ENCODE peak calls at places on chromosomes 6 and 20, in ten cellular contexts. V is GM13977, W is fibroblast of pulmonary artery, H is fibroblast of villous mesenchyme, I is pancreas, J is GM10248, Y is RWPE2, D is IMR-90, O is bronchial epithelial cell, G is heart right ventricle. N is an unnamed sample.

GRCh38 chr20:39036011-39036410 is 73.9 kb downstream of the DHX35 start:
- DNase-seq in V (no peak), W (peak), H (no peak), I (no peak), J (no peak), Y (no peak), D (peak), O (no peak), G (no peak), N (no peak)

GRCh38 chr6:108518714-108519576 is 41.8 kb upstream of the FOXO3 start:
- DNase-seq in V (no peak), W (peak), H (peak), I (no peak), J (no peak), Y (no peak), D (peak), O (peak), G (no peak), N (peak)

GRCh38 chr6:34347303-34347702 is 45.2 kb downstream of the NUDT3 start:
- DNase-seq in V (no peak), W (no peak), H (no peak), I (no peak), J (no peak), Y (no peak), D (no peak), O (no peak), G (no peak), N (no peak)

GRCh38 chr20:48722002-48722731 is 105.6 kb downstream of the PREX1 start:
- DNase-seq in V (no peak), W (peak), H (peak), I (no peak), J (no peak), Y (no peak), D (peak), O (no peak), G (no peak), N (peak)

GRCh38 chr6:117270121-117270959 is 5.0 kb downstream of the VGLL2 start:
- DNase-seq in V (no peak), W (no peak), H (no peak), I (peak), J (no peak), Y (no peak), D (no peak), O (peak), G (peak), N (no peak)

GRCh38 chr6:164408868-164409267 is 900.5 kb downstream of the C6orf118 start:
- DNase-seq in V (no peak), W (no peak), H (no peak), I (no peak), J (no peak), Y (no peak), D (no peak), O (peak), G (no peak), N (no peak)

GRCh38 chr6:43724914-43725642 is 37.5 kb upstream of the MRPS18A start:
- DNase-seq in V (peak), W (peak), H (peak), I (peak), J (peak), Y (peak), D (peak), O (peak), G (peak), N (peak)

GRCh38 chr6:42030585-42031506 is 19.5 kb upstream of the TAF8 start:
- DNase-seq in V (no peak), W (peak), H (peak), I (no peak), J (no peak), Y (no peak), D (no peak), O (no peak), G (peak), N (no peak)

GRCh38 chr6:80319286-80319685 is 212.8 kb downstream of the BCKDHB start:
- DNase-seq in V (no peak), W (peak), H (no peak), I (no peak), J (no peak), Y (no peak), D (no peak), O (peak), G (no peak), N (peak)

GRCh38 chr6:65448806-65449397 is 258.1 kb downstream of the EYS start:
- DNase-seq in V (no peak), W (no peak), H (no peak), I (no peak), J (no peak), Y (no peak), D (no peak), O (no peak), G (no peak), N (no peak)

GRCh38 chr6:48184644-48185043 is 73.6 kb upstream of the PTCHD4 start:
- DNase-seq in V (no peak), W (no peak), H (no peak), I (no peak), J (no peak), Y (no peak), D (no peak), O (no peak), G (no peak), N (no peak)

GRCh38 chr6:7238900-7239589 is 74.0 kb downstream of the SSR1 start:
- DNase-seq in V (peak), W (peak), H (peak), I (peak), J (peak), Y (peak), D (peak), O (peak), G (peak), N (peak)

GRCh38 chr6:56624728-56625069 is 18.0 kb downstream of the DST start:
- DNase-seq in V (no peak), W (no peak), H (no peak), I (no peak), J (no peak), Y (no peak), D (no peak), O (no peak), G (no peak), N (no peak)

GRCh38 chr6:17394192-17394611 is 807 bp downstream of the CAP2 start:
- DNase-seq in V (no peak), W (peak), H (peak), I (peak), J (no peak), Y (peak), D (peak), O (peak), G (peak), N (peak)

GRCh38 chr20:5996765-5997164 is 46.3 kb downstream of the MCM8 start:
- DNase-seq in V (peak), W (no peak), H (peak), I (no peak), J (peak), Y (no peak), D (no peak), O (no peak), G (no peak), N (no peak)

GRCh38 chr6:42403415-42403814 is 48.3 kb downstream of the TRERF1 start:
- DNase-seq in V (no peak), W (peak), H (no peak), I (no peak), J (no peak), Y (peak), D (peak), O (peak), G (no peak), N (peak)

GRCh38 chr20:4883546-4883945 is 117.8 kb downstream of the SLC23A2 start:
- DNase-seq in V (no peak), W (no peak), H (no peak), I (no peak), J (no peak), Y (peak), D (no peak), O (no peak), G (no peak), N (no peak)

GRCh38 chr20:61123286-61123685 is 128.8 kb upstream of the CDH4 start:
- DNase-seq in V (no peak), W (no peak), H (no peak), I (no peak), J (no peak), Y (no peak), D (no peak), O (no peak), G (no peak), N (no peak)

GRCh38 chr20:32484221-32485125 is 100.7 kb downstream of the NOL4L start:
- DNase-seq in V (peak), W (peak), H (no peak), I (peak), J (no peak), Y (peak), D (no peak), O (no peak), G (no peak), N (peak)

GRCh38 chr6:91562955-91563354 is 976.1 kb upstream of the MAP3K7 start:
- DNase-seq in V (no peak), W (no peak), H (no peak), I (no peak), J (no peak), Y (no peak), D (peak), O (no peak), G (no peak), N (no peak)

GRCh38 chr20:4919047-4919704 is 82.1 kb downstream of the SLC23A2 start:
- DNase-seq in V (no peak), W (no peak), H (no peak), I (no peak), J (no peak), Y (no peak), D (no peak), O (no peak), G (no peak), N (no peak)

GRCh38 chr20:59813948-59814834 is 119.2 kb downstream of the SYCP2 start:
- DNase-seq in V (no peak), W (no peak), H (no peak), I (peak), J (no peak), Y (peak), D (no peak), O (no peak), G (no peak), N (no peak)

GRCh38 chr6:33091957-33092356 is 16.2 kb downstream of the HLA-DPB1 start:
- DNase-seq in V (peak), W (no peak), H (peak), I (peak), J (peak), Y (no peak), D (no peak), O (no peak), G (peak), N (peak)

GRCh38 chr6:16514249-16514648 is 247.0 kb downstream of the ATXN1 start:
- DNase-seq in V (peak), W (peak), H (peak), I (no peak), J (peak), Y (no peak), D (peak), O (peak), G (no peak), N (peak)

GRCh38 chr20:8602389-8603116 is 466.3 kb upstream of the PLCB4 start:
- DNase-seq in V (peak), W (peak), H (peak), I (no peak), J (peak), Y (no peak), D (peak), O (no peak), G (no peak), N (no peak)

GRCh38 chr6:25953733-25954132 is 8.9 kb upstream of the TRIM38 start:
- DNase-seq in V (no peak), W (no peak), H (no peak), I (no peak), J (no peak), Y (no peak), D (no peak), O (no peak), G (no peak), N (no peak)

GRCh38 chr6:3139090-3139903 is 18.0 kb downstream of the TUBB2A start:
- DNase-seq in V (no peak), W (peak), H (peak), I (peak), J (peak), Y (no peak), D (peak), O (peak), G (peak), N (peak)

GRCh38 chr6:34723203-34723602 is 26.6 kb upstream of the ILRUN start:
- DNase-seq in V (no peak), W (peak), H (peak), I (no peak), J (no peak), Y (no peak), D (peak), O (peak), G (no peak), N (peak)

GRCh38 chr6:106512048-106512957 is 117.0 kb downstream of the RTN4IP1 start:
- DNase-seq in V (peak), W (peak), H (peak), I (peak), J (peak), Y (peak), D (no peak), O (peak), G (peak), N (peak)

GRCh38 chr6:26240157-26240980 is 124.6 kb upstream of the BTN3A2 start:
- DNase-seq in V (peak), W (peak), H (peak), I (no peak), J (peak), Y (no peak), D (peak), O (peak), G (no peak), N (no peak)

GRCh38 chr6:127147576-127147975 is 29.1 kb downstream of the RSPO3 start:
- DNase-seq in V (no peak), W (peak), H (no peak), I (no peak), J (no peak), Y (no peak), D (no peak), O (peak), G (no peak), N (no peak)

GRCh38 chr6:129893513-129894098 is 32.5 kb upstream of the TMEM244 start:
- DNase-seq in V (peak), W (peak), H (peak), I (no peak), J (no peak), Y (no peak), D (peak), O (peak), G (no peak), N (peak)

GRCh38 chr6:21312118-21312517 is 281.4 kb upstream of the SOX4 start:
- DNase-seq in V (no peak), W (no peak), H (no peak), I (no peak), J (no peak), Y (no peak), D (no peak), O (no peak), G (no peak), N (no peak)

GRCh38 chr20:9139106-9139808 is 70.4 kb downstream of the PLCB4 start:
- DNase-seq in V (no peak), W (no peak), H (no peak), I (no peak), J (no peak), Y (no peak), D (no peak), O (no peak), G (no peak), N (no peak)

GRCh38 chr20:36401336-36401735 is 95.2 kb downstream of the DLGAP4 start:
- DNase-seq in V (no peak), W (no peak), H (no peak), I (no peak), J (no peak), Y (no peak), D (no peak), O (no peak), G (no peak), N (no peak)
- TF ChIP-seq CTCF in V (no peak), W (no peak), H (no peak), I (no peak), J (no peak), Y (no peak), D (no peak), O (no peak), G (no peak), N (no peak)

GRCh38 chr20:57940376-57940775 is 230.6 kb upstream of the PMEPA1 start:
- DNase-seq in V (no peak), W (no peak), H (no peak), I (no peak), J (no peak), Y (no peak), D (no peak), O (no peak), G (no peak), N (no peak)

GRCh38 chr20:57939499-57939898 is 229.7 kb upstream of the PMEPA1 start:
- DNase-seq in V (no peak), W (no peak), H (no peak), I (no peak), J (no peak), Y (no peak), D (no peak), O (peak), G (no peak), N (no peak)

GRCh38 chr20:57936636-57937310 is 227.0 kb upstream of the PMEPA1 start:
- DNase-seq in V (no peak), W (no peak), H (no peak), I (no peak), J (no peak), Y (no peak), D (no peak), O (no peak), G (no peak), N (no peak)

GRCh38 chr20:57941121-57941522 is 231.3 kb upstream of the PMEPA1 start:
- DNase-seq in V (no peak), W (no peak), H (no peak), I (no peak), J (no peak), Y (no peak), D (no peak), O (no peak), G (no peak), N (no peak)

GRCh38 chr20:57938158-57939108 is 228.6 kb upstream of the PMEPA1 start:
- DNase-seq in V (no peak), W (peak), H (no peak), I (no peak), J (no peak), Y (no peak), D (no peak), O (no peak), G (no peak), N (no peak)
- TF ChIP-seq CTCF in V (no peak), W (no peak), H (no peak), I (no peak), J (no peak), Y (no peak), D (no peak), O (no peak), G (no peak), N (no peak)

GRCh38 chr6:109892451-109893435 is 85.4 kb upstream of the GPR6 start:
- DNase-seq in V (no peak), W (no peak), H (peak), I (no peak), J (no peak), Y (no peak), D (no peak), O (peak), G (no peak), N (peak)
- TF ChIP-seq CTCF in V (no peak), W (no peak), H (no peak), I (no peak), J (no peak), Y (peak), D (no peak), O (peak), G (no peak), N (no peak)

GRCh38 chr6:168361766-168362165 is 42.2 kb upstream of the DACT2 start:
- DNase-seq in V (no peak), W (no peak), H (no peak), I (no peak), J (no peak), Y (no peak), D (no peak), O (no peak), G (no peak), N (no peak)

GRCh38 chr6:168354338-168354737 is 34.8 kb upstream of the DACT2 start:
- DNase-seq in V (no peak), W (no peak), H (no peak), I (no peak), J (no peak), Y (no peak), D (no peak), O (no peak), G (no peak), N (no peak)

GRCh38 chr6:168359794-168360193 is 40.2 kb upstream of the DACT2 start:
- DNase-seq in V (no peak), W (no peak), H (no peak), I (no peak), J (no peak), Y (no peak), D (no peak), O (no peak), G (no peak), N (no peak)

GRCh38 chr6:168353041-168353440 is 33.5 kb upstream of the DACT2 start:
- DNase-seq in V (no peak), W (no peak), H (no peak), I (no peak), J (no peak), Y (no peak), D (no peak), O (no peak), G (no peak), N (no peak)

GRCh38 chr6:168355716-168356522 is 36.3 kb upstream of the DACT2 start:
- DNase-seq in V (no peak), W (peak), H (peak), I (peak), J (no peak), Y (no peak), D (no peak), O (no peak), G (peak), N (peak)
- TF ChIP-seq CTCF in V (no peak), W (peak), H (peak), I (peak), J (no peak), Y (peak), D (no peak), O (peak), G (peak), N (peak)

GRCh38 chr6:157022022-157022740 is 245.0 kb downstream of the ARID1B start:
- DNase-seq in V (peak), W (peak), H (peak), I (peak), J (peak), Y (peak), D (peak), O (peak), G (peak), N (peak)

GRCh38 chr6:157019733-157020132 is 242.6 kb downstream of the ARID1B start:
- DNase-seq in V (peak), W (peak), H (peak), I (no peak), J (no peak), Y (no peak), D (peak), O (no peak), G (no peak), N (no peak)

GRCh38 chr6:157020398-157021266 is 243.5 kb downstream of the ARID1B start:
- DNase-seq in V (peak), W (peak), H (peak), I (peak), J (peak), Y (peak), D (peak), O (peak), G (peak), N (peak)

GRCh38 chr6:157019115-157019628 is 242.0 kb downstream of the ARID1B start:
- DNase-seq in V (no peak), W (no peak), H (peak), I (no peak), J (no peak), Y (no peak), D (peak), O (no peak), G (no peak), N (no peak)

GRCh38 chr6:157021267-157022021 is 244.3 kb downstream of the ARID1B start:
- DNase-seq in V (peak), W (peak), H (peak), I (peak), J (peak), Y (peak), D (peak), O (peak), G (peak), N (peak)
- TF ChIP-seq CTCF in V (peak), W (peak), H (peak), I (no peak), J (peak), Y (peak), D (peak), O (peak), G (peak), N (peak)

GRCh38 chr20:47013606-47014005 is 119.0 kb downstream of the EYA2 start:
- DNase-seq in V (no peak), W (no peak), H (no peak), I (no peak), J (no peak), Y (no peak), D (no peak), O (no peak), G (no peak), N (no peak)
- TF ChIP-seq CTCF in V (no peak), W (no peak), H (peak), I (no peak), J (no peak), Y (no peak), D (no peak), O (no peak), G (no peak), N (no peak)

DNA sequence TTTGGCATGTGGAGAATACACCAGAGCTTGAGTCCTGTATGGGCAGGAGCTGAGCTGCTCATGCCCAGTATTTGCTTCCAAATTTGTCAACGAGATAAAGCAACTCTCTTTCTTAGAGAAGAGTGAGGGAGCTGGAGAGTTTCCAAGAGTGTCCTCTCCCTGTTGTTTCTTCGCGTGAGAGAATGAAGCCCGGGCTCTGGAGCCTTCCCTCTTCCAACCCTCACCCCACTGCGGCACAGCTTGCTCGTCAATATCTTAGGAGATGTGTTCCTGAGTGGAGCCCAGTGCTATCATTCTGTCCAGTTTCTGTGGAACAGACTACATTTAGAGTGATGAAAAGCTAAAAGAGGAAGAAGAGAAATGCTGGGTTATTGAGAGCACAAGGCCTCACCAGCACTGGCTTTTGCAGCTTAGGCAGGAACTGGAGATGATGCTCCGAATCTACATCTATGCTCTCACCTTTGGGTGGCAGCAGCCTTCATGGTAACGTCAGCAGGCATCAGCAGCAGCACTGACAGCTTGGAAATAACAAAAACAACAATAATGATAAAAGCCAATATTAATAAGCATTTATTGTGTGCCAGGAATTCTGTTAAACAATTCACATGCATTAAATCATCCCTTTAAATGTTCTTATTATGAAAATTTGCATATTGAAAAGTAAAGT is 66.5 kb upstream of the TFB1M start:
- DNase-seq in V (no peak), W (no peak), H (no peak), I (no peak), J (no peak), Y (no peak), D (no peak), O (no peak), G (no peak), N (no peak)
- TF ChIP-seq CTCF in V (no peak), W (no peak), H (no peak), I (no peak), J (no peak), Y (peak), D (no peak), O (no peak), G (no peak), N (no peak)

GRCh38 chr6:111668410-111668809 is 62.7 kb upstream of the TRAF3IP2 start:
- DNase-seq in V (no peak), W (no peak), H (no peak), I (no peak), J (no peak), Y (no peak), D (no peak), O (no peak), G (no peak), N (no peak)
- TF ChIP-seq CTCF in V (no peak), W (peak), H (peak), I (no peak), J (no peak), Y (no peak), D (peak), O (peak), G (peak), N (peak)

N was measured in MCF 10A.